ENCODE peak calls at places on chromosomes 11 and 22, in eight cellular contexts. One of them, this sample, is unnamed.
A peak's percentile ranks its signal among the peaks of the same experiment; 100 is the strongest.

GRCh38 chr11:16297332-16297731 is 59.0 kb downstream of the SOX6 start:
- DNase-seq in hypothalamus: no peak
- DNase-seq in upper lobe of left lung: no peak
- DNase-seq in cardiac fibroblast: peak; percentile 3
- DNase-seq in EL: no peak
- DNase-seq in LoVo: no peak
- DNase-seq in kidney tubule cell: no peak
- DNase-seq in lower lobe of right lung: no peak
- DNase-seq in this sample: no peak

GRCh38 chr22:23503736-23504440 is 76.2 kb downstream of the IGLL1 start:
- DNase-seq in hypothalamus: no peak
- DNase-seq in LoVo: no peak
- DNase-seq in EL: no peak
- DNase-seq in upper lobe of left lung: no peak
- DNase-seq in lower lobe of right lung: peak; percentile 43
- DNase-seq in cardiac fibroblast: no peak
- DNase-seq in kidney tubule cell: no peak
- DNase-seq in this sample: no peak

GRCh38 chr11:62770778-62771143 is 435 bp upstream of the TAF6L start:
- DNase-seq in lower lobe of right lung: no peak
- DNase-seq in LoVo: no peak
- DNase-seq in hypothalamus: peak; percentile 67
- DNase-seq in EL: no peak
- DNase-seq in kidney tubule cell: no peak
- DNase-seq in upper lobe of left lung: peak; percentile 35
- DNase-seq in cardiac fibroblast: no peak
- DNase-seq in this sample: peak; percentile 32

GRCh38 chr11:129374993-129375721 is 491 bp upstream of the BARX2 start:
- DNase-seq in lower lobe of right lung: peak; percentile 47
- DNase-seq in EL: no peak
- DNase-seq in cardiac fibroblast: no peak
- DNase-seq in LoVo: peak; percentile 83
- DNase-seq in upper lobe of left lung: no peak
- DNase-seq in kidney tubule cell: peak; percentile 59
- DNase-seq in hypothalamus: no peak
- DNase-seq in this sample: peak; percentile 8

GRCh38 chr11:16784097-16784496 is 45.6 kb downstream of the C11orf58 start:
- DNase-seq in upper lobe of left lung: no peak
- DNase-seq in kidney tubule cell: no peak
- DNase-seq in cardiac fibroblast: no peak
- DNase-seq in EL: no peak
- DNase-seq in hypothalamus: no peak
- DNase-seq in LoVo: no peak
- DNase-seq in lower lobe of right lung: no peak
- DNase-seq in this sample: no peak

GRCh38 chr22:46515208-46516111 is 22.0 kb downstream of the CELSR1 start:
- DNase-seq in kidney tubule cell: peak; percentile 59
- DNase-seq in hypothalamus: no peak
- DNase-seq in upper lobe of left lung: no peak
- DNase-seq in LoVo: no peak
- DNase-seq in cardiac fibroblast: peak; percentile 32
- DNase-seq in lower lobe of right lung: no peak
- DNase-seq in EL: peak; percentile 34
- DNase-seq in this sample: no peak

GRCh38 chr11:61259363-61259762 is 18.4 kb downstream of the PGA5 start:
- DNase-seq in LoVo: no peak
- DNase-seq in lower lobe of right lung: no peak
- DNase-seq in cardiac fibroblast: no peak
- DNase-seq in hypothalamus: no peak
- DNase-seq in EL: no peak
- DNase-seq in upper lobe of left lung: no peak
- DNase-seq in kidney tubule cell: no peak
- DNase-seq in this sample: no peak

GRCh38 chr22:37616205-37617083 is 7.8 kb downstream of the GGA1 start:
- DNase-seq in LoVo: no peak
- DNase-seq in upper lobe of left lung: no peak
- DNase-seq in hypothalamus: no peak
- DNase-seq in kidney tubule cell: peak; percentile 40
- DNase-seq in lower lobe of right lung: no peak
- DNase-seq in cardiac fibroblast: no peak
- DNase-seq in EL: no peak
- DNase-seq in this sample: no peak

GRCh38 chr11:3986301-3986700 is 108.3 kb upstream of the RRM1 start:
- DNase-seq in kidney tubule cell: no peak
- DNase-seq in LoVo: no peak
- DNase-seq in lower lobe of right lung: no peak
- DNase-seq in upper lobe of left lung: no peak
- DNase-seq in cardiac fibroblast: no peak
- DNase-seq in EL: no peak
- DNase-seq in hypothalamus: no peak
- DNase-seq in this sample: no peak

GRCh38 chr11:33268945-33269567 is 11.9 kb downstream of the HIPK3 start:
- DNase-seq in cardiac fibroblast: peak; percentile 59
- DNase-seq in lower lobe of right lung: no peak
- DNase-seq in kidney tubule cell: peak; percentile 26
- DNase-seq in upper lobe of left lung: no peak
- DNase-seq in hypothalamus: no peak
- DNase-seq in EL: peak; percentile 39
- DNase-seq in LoVo: no peak
- DNase-seq in this sample: no peak

GRCh38 chr22:26734339-26735018 is 77.1 kb downstream of the MIAT start:
- DNase-seq in LoVo: no peak
- DNase-seq in cardiac fibroblast: no peak
- DNase-seq in upper lobe of left lung: no peak
- DNase-seq in hypothalamus: no peak
- DNase-seq in lower lobe of right lung: no peak
- DNase-seq in EL: no peak
- DNase-seq in kidney tubule cell: no peak
- DNase-seq in this sample: no peak

GRCh38 chr11:107275632-107276031 is 182.0 kb downstream of the CWF19L2 start:
- DNase-seq in EL: peak; percentile 5
- DNase-seq in upper lobe of left lung: no peak
- DNase-seq in kidney tubule cell: no peak
- DNase-seq in lower lobe of right lung: no peak
- DNase-seq in cardiac fibroblast: no peak
- DNase-seq in hypothalamus: no peak
- DNase-seq in LoVo: no peak
- DNase-seq in this sample: peak; percentile 27

GRCh38 chr22:23233746-23234408 is 53.6 kb downstream of the BCR start:
- DNase-seq in EL: peak; percentile 90
- DNase-seq in kidney tubule cell: peak; percentile 78
- DNase-seq in upper lobe of left lung: no peak
- DNase-seq in cardiac fibroblast: peak; percentile 67
- DNase-seq in hypothalamus: no peak
- DNase-seq in LoVo: no peak
- DNase-seq in lower lobe of right lung: no peak
- DNase-seq in this sample: peak; percentile 71

GRCh38 chr11:66417000-66417399 is 3.8 kb upstream of the NPAS4 start:
- DNase-seq in upper lobe of left lung: no peak
- DNase-seq in hypothalamus: no peak
- DNase-seq in EL: no peak
- DNase-seq in kidney tubule cell: no peak
- DNase-seq in cardiac fibroblast: no peak
- DNase-seq in lower lobe of right lung: no peak
- DNase-seq in LoVo: no peak
- DNase-seq in this sample: no peak

GRCh38 chr11:103234974-103235373 is 125.7 kb downstream of the DYNC2H1 start:
- DNase-seq in LoVo: no peak
- DNase-seq in kidney tubule cell: no peak
- DNase-seq in hypothalamus: no peak
- DNase-seq in EL: peak; percentile 49
- DNase-seq in cardiac fibroblast: peak; percentile 71
- DNase-seq in lower lobe of right lung: no peak
- DNase-seq in upper lobe of left lung: no peak
- DNase-seq in this sample: no peak

GRCh38 chr22:43393132-43393844 is 18.5 kb upstream of the MPPED1 start:
- DNase-seq in cardiac fibroblast: no peak
- DNase-seq in lower lobe of right lung: peak; percentile 19
- DNase-seq in hypothalamus: no peak
- DNase-seq in kidney tubule cell: no peak
- DNase-seq in LoVo: no peak
- DNase-seq in upper lobe of left lung: no peak
- DNase-seq in EL: no peak
- DNase-seq in this sample: no peak

GRCh38 chr22:31347251-31348008 is 1.3 kb upstream of the PATZ1 start:
- DNase-seq in kidney tubule cell: peak; percentile 84
- DNase-seq in LoVo: peak; percentile 63
- DNase-seq in EL: peak; percentile 67
- DNase-seq in upper lobe of left lung: peak; percentile 62
- DNase-seq in lower lobe of right lung: peak; percentile 75
- DNase-seq in hypothalamus: peak; percentile 48
- DNase-seq in cardiac fibroblast: peak; percentile 77
- DNase-seq in this sample: peak; percentile 70

GRCh38 chr11:129426776-129427175 is 51.1 kb downstream of the BARX2 start:
- DNase-seq in hypothalamus: no peak
- DNase-seq in lower lobe of right lung: no peak
- DNase-seq in LoVo: no peak
- DNase-seq in kidney tubule cell: no peak
- DNase-seq in cardiac fibroblast: no peak
- DNase-seq in EL: no peak
- DNase-seq in upper lobe of left lung: no peak
- DNase-seq in this sample: no peak

GRCh38 chr22:39661842-39662676 is 91.5 kb downstream of the CACNA1I start:
- DNase-seq in EL: no peak
- DNase-seq in cardiac fibroblast: no peak
- DNase-seq in upper lobe of left lung: no peak
- DNase-seq in lower lobe of right lung: no peak
- DNase-seq in hypothalamus: no peak
- DNase-seq in LoVo: no peak
- DNase-seq in kidney tubule cell: no peak
- DNase-seq in this sample: no peak

GRCh38 chr11:61083601-61084147 is 18.6 kb upstream of the CD5 start:
- DNase-seq in cardiac fibroblast: no peak
- DNase-seq in upper lobe of left lung: peak; percentile 20
- DNase-seq in EL: no peak
- DNase-seq in LoVo: no peak
- DNase-seq in kidney tubule cell: no peak
- DNase-seq in lower lobe of right lung: no peak
- DNase-seq in hypothalamus: no peak
- DNase-seq in this sample: no peak

GRCh38 chr22:24592144-24592845 is 578 bp downstream of the LRRC75B start:
- DNase-seq in lower lobe of right lung: no peak
- DNase-seq in upper lobe of left lung: no peak
- DNase-seq in kidney tubule cell: no peak
- DNase-seq in hypothalamus: no peak
- DNase-seq in EL: peak; percentile 20
- DNase-seq in LoVo: no peak
- DNase-seq in cardiac fibroblast: no peak
- DNase-seq in this sample: peak; percentile 52

This sample was measured in MG63.